ENCODE peak calls at places on chromosomes 12 and 14, in eight cellular contexts. Q is SK-N-SH; A is breast epithelium; S is DND-41; G is AG04450; R is brain microvascular endothelial cell; Z is CD4-positive, CD25-positive, alpha-beta regulatory T cell; X is HFF-Myc. I is an unnamed sample.

GRCh38 chr14:86766469-86766868 is 1226.5 kb downstream of the GALC start:
- DNase-seq in Q (no peak), A (no peak), S (no peak), G (no peak), R (no peak), Z (no peak), X (no peak), I (no peak)

GRCh38 chr12:76031081-76031413 is 529 bp downstream of the PHLDA1 start:
- DNase-seq in Q (no peak), A (no peak), S (peak), G (no peak), R (no peak), Z (peak), X (no peak), I (no peak)

GRCh38 chr14:103597623-103598372 is 31.2 kb upstream of the KLC1 start:
- DNase-seq in Q (no peak), A (no peak), S (no peak), G (peak), R (peak), Z (no peak), X (peak), I (no peak)

GRCh38 chr14:29607129-29607528 is 320.5 kb downstream of the PRKD1 start:
- DNase-seq in Q (no peak), A (no peak), S (no peak), G (no peak), R (no peak), Z (no peak), X (no peak), I (no peak)

GRCh38 chr12:68871899-68872298 is 61.1 kb downstream of the CPM start:
- DNase-seq in Q (no peak), A (no peak), S (no peak), G (no peak), R (peak), Z (peak), X (no peak), I (peak)

GRCh38 chr14:73014105-73014504 is 12.8 kb downstream of the ZFYVE1 start:
- DNase-seq in Q (no peak), A (no peak), S (no peak), G (no peak), R (no peak), Z (peak), X (no peak), I (no peak)

GRCh38 chr12:51048601-51049369 is 658 bp downstream of the LETMD1 start:
- DNase-seq in Q (peak), A (no peak), S (peak), G (no peak), R (no peak), Z (peak), X (no peak), I (peak)

GRCh38 chr12:48334807-48335206 is 15.9 kb downstream of the ZNF641 start:
- DNase-seq in Q (no peak), A (no peak), S (no peak), G (no peak), R (no peak), Z (no peak), X (no peak), I (no peak)

GRCh38 chr12:6288235-6288634 is 22.2 kb upstream of the PLEKHG6 start:
- DNase-seq in Q (no peak), A (no peak), S (no peak), G (no peak), R (peak), Z (no peak), X (no peak), I (no peak)

GRCh38 chr14:103916636-103917262 is 11.5 kb upstream of the TDRD9 start:
- DNase-seq in Q (no peak), A (no peak), S (no peak), G (no peak), R (no peak), Z (no peak), X (no peak), I (no peak)

GRCh38 chr14:76490735-76491134 is 114.8 kb downstream of the ESRRB start:
- DNase-seq in Q (no peak), A (no peak), S (no peak), G (no peak), R (no peak), Z (no peak), X (no peak), I (no peak)

GRCh38 chr14:20711275-20712069 is 22.9 kb downstream of the ANG start:
- DNase-seq in Q (no peak), A (no peak), S (no peak), G (no peak), R (no peak), Z (no peak), X (no peak), I (no peak)

GRCh38 chr14:35909675-35910074 is 83.5 kb downstream of the BRMS1L start:
- DNase-seq in Q (no peak), A (no peak), S (no peak), G (no peak), R (no peak), Z (no peak), X (no peak), I (no peak)

GRCh38 chr12:13727707-13728147 is 253.7 kb downstream of the GRIN2B start:
- DNase-seq in Q (no peak), A (no peak), S (no peak), G (no peak), R (no peak), Z (no peak), X (no peak), I (no peak)

GRCh38 chr14:97077253-97077653 is 280.1 kb downstream of the VRK1 start:
- DNase-seq in Q (peak), A (no peak), S (peak), G (no peak), R (peak), Z (peak), X (no peak), I (peak)

GRCh38 chr12:27801630-27802029 is 21.6 kb upstream of the MANSC4 start:
- DNase-seq in Q (no peak), A (no peak), S (no peak), G (no peak), R (no peak), Z (no peak), X (no peak), I (no peak)

GRCh38 chr12:49923878-49924610 is 20.3 kb upstream of the FAIM2 start:
- DNase-seq in Q (no peak), A (peak), S (no peak), G (no peak), R (no peak), Z (no peak), X (no peak), I (no peak)

GRCh38 chr12:112116232-112117060 is 7.9 kb upstream of the NAA25 start:
- DNase-seq in Q (peak), A (no peak), S (peak), G (no peak), R (peak), Z (peak), X (no peak), I (peak)

GRCh38 chr14:24238123-24238522 is 4.3 kb downstream of the TINF2 start:
- DNase-seq in Q (no peak), A (no peak), S (no peak), G (no peak), R (no peak), Z (no peak), X (no peak), I (no peak)

GRCh38 chr12:43789941-43790340 is 16.2 kb downstream of the TWF1 start:
- DNase-seq in Q (peak), A (no peak), S (no peak), G (no peak), R (no peak), Z (no peak), X (no peak), I (no peak)

GRCh38 chr12:53047221-53048032 is 2.4 kb upstream of the TNS2 start:
- DNase-seq in Q (peak), A (peak), S (peak), G (no peak), R (no peak), Z (peak), X (no peak), I (peak)

GRCh38 chr14:56202256-56202655 is 84.0 kb downstream of the PELI2 start:
- DNase-seq in Q (no peak), A (no peak), S (no peak), G (no peak), R (no peak), Z (peak), X (no peak), I (no peak)

GRCh38 chr12:64625243-64626077 is 15.2 kb downstream of the RASSF3 start:
- DNase-seq in Q (peak), A (no peak), S (no peak), G (peak), R (peak), Z (peak), X (peak), I (no peak)

GRCh38 chr12:124828264-124829007 is 35.2 kb downstream of the SCARB1 start:
- DNase-seq in Q (no peak), A (no peak), S (no peak), G (no peak), R (peak), Z (no peak), X (no peak), I (no peak)

GRCh38 chr14:77862154-77862783 is 62.4 kb downstream of the ADCK1 start:
- DNase-seq in Q (peak), A (peak), S (peak), G (peak), R (peak), Z (peak), X (peak), I (peak)

GRCh38 chr12:98939350-98939749 is 294.3 kb downstream of the APAF1 start:
- DNase-seq in Q (peak), A (no peak), S (no peak), G (no peak), R (peak), Z (peak), X (peak), I (peak)

GRCh38 chr14:101017806-101018560 is 114.5 kb upstream of the RTL1 start:
- DNase-seq in Q (no peak), A (peak), S (no peak), G (no peak), R (no peak), Z (no peak), X (no peak), I (no peak)

DNA sequence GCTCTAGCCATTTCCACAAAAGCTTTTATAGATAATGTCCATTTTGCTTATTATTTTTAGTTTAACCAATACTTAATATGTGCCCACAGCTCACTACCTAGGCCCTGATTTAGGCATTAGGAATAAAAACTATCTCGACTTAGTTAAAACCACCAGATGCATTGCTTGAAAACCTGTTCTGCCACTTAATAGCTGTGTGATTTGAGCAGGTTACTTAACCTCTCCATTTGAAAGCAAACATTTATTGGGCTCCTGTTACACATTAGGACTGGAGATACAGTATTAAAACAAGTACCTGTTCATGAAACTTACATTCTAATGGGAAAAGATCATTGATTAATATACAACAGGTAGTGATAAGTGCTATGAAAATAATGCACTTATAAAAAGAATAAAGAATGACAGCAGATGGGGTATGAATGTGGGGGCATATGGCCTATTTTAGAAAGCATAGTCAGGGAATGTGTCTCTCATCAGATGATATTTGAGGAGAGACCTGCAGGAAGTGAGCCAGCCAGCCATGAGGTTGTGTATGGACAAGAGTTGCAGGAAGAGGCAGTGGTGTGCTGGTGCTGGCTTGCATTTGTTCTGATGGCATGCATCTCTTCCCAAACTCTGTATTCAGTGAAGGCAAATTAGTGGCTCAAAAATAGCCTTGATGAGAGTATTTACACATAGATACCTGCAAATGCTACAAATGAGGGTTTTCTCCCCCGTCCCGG is 34.3 kb downstream of the NOPCHAP1 start:
- DNase-seq in Q (no peak), A (no peak), S (no peak), G (no peak), R (no peak), Z (no peak), X (no peak), I (no peak)
- H3K4me3 ChIP-seq in Q (no peak), A (no peak), S (no peak), G (no peak), R (no peak), Z (no peak), X (no peak), I (no peak)

GRCh38 chr14:63933110-63933509 is 80.3 kb downstream of the SYNE2 start:
- DNase-seq in Q (no peak), A (no peak), S (no peak), G (no peak), R (no peak), Z (peak), X (no peak), I (no peak)
- H3K4me3 ChIP-seq in Q (no peak), A (no peak), S (no peak), G (no peak), R (no peak), Z (peak), X (no peak), I (no peak)

DNA sequence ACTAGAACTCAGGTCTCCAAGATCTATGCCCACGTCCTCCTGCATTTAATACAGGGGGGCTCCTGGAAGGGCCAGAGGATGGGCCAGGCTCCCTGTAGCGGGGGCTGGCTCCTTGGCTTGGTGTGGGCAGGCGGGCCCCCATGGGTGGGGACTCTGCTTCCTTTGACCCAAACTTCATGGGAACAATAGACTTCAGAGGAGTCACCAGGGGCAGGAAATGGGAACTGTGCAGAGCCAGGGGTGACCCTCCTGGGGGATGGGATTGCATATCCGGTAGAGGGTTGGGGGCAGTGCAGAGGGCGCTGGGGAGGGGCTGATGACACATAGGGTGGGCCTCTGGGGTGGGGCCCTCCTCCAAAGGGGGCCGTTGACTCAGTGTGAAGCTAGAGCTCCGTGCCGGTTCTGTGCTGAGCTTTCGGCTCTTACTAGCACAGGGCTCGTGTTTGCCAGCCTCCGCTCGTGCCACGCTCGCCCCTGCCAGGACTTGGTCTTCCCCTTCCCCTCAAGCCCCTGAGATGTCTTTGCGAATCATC is 4.6 kb downstream of the TEAD4 start:
- DNase-seq in Q (no peak), A (no peak), S (no peak), G (no peak), R (peak), Z (no peak), X (no peak), I (no peak)
- H3K4me3 ChIP-seq in Q (no peak), A (no peak), S (no peak), G (peak), R (peak), Z (no peak), X (no peak), I (no peak)

GRCh38 chr12:47319746-47320145 is 240.0 kb upstream of the AMIGO2 start:
- DNase-seq in Q (no peak), A (no peak), S (no peak), G (no peak), R (no peak), Z (no peak), X (no peak), I (no peak)

GRCh38 chr12:47316609-47317049 is 236.9 kb upstream of the AMIGO2 start:
- DNase-seq in Q (no peak), A (no peak), S (no peak), G (no peak), R (no peak), Z (no peak), X (no peak), I (no peak)

GRCh38 chr12:47321436-47321835 is 241.7 kb upstream of the AMIGO2 start:
- DNase-seq in Q (no peak), A (no peak), S (no peak), G (no peak), R (no peak), Z (no peak), X (no peak), I (no peak)

GRCh38 chr12:47318963-47319362 is 239.2 kb upstream of the AMIGO2 start:
- DNase-seq in Q (no peak), A (no peak), S (peak), G (no peak), R (no peak), Z (no peak), X (no peak), I (no peak)

GRCh38 chr12:47317182-47317915 is 237.6 kb upstream of the AMIGO2 start:
- DNase-seq in Q (no peak), A (no peak), S (no peak), G (no peak), R (no peak), Z (no peak), X (no peak), I (no peak)
- H3K4me3 ChIP-seq in Q (no peak), A (no peak), S (no peak), G (no peak), R (no peak), Z (peak), X (no peak), I (no peak)

DNA sequence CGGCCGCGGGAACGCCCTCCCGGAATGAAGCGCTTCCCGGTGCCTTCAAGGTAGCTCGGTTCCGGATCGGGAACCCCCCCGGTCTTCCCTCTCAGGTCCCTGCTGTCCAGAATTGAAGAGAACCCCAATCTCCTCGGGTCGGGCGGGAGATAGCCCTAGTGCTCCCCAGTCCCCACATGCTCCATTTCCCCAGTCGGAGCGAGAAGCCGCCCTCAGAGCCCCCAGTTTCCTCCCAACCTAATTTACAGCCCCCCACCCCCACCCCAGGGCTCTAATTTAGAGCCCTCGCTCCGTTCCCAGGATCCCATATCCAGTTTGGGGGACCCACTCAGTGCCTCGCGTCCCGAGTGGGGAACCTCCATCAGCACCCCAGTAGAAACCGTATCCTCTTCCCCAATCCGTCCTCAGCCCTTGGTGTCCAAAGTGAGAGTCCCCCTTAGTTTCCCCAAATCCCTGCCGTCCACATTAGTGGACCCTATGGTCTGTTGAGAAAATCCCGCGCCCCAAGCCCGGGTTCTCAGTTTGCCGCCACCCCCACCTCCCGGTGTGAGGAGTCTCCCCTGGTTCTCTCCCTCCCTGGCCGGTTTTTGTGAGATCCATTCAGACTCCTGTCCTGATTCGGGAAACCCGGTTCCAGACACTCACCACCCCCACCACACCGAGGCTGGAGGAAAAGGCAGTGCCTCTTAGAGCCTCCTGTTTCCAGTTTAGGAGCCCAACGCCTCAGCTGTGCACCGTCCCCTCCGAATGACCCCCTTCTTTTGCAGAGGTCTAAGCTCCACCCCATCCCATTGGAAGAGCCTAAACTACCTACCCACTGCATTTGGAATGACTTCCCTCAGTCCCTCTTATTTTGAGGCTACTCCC is 745 bp upstream of the MSI1 start:
- DNase-seq in Q (no peak), A (no peak), S (no peak), G (no peak), R (no peak), Z (no peak), X (no peak), I (no peak)
- H3K4me3 ChIP-seq in Q (peak), A (peak), S (no peak), G (no peak), R (peak), Z (no peak), X (peak), I (no peak)

GRCh38 chr12:131784909-131785762 is 43.1 kb upstream of the MMP17 start:
- DNase-seq in Q (no peak), A (no peak), S (no peak), G (no peak), R (peak), Z (no peak), X (no peak), I (no peak)
- H3K4me3 ChIP-seq in Q (no peak), A (no peak), S (no peak), G (no peak), R (peak), Z (no peak), X (no peak), I (no peak)

GRCh38 chr12:108037960-108038359 is 91.1 kb upstream of the WSCD2 start:
- DNase-seq in Q (no peak), A (no peak), S (no peak), G (no peak), R (no peak), Z (no peak), X (no peak), I (no peak)

GRCh38 chr12:108029081-108029790 is 99.9 kb upstream of the WSCD2 start:
- DNase-seq in Q (no peak), A (no peak), S (no peak), G (no peak), R (no peak), Z (no peak), X (no peak), I (no peak)

GRCh38 chr12:108035372-108035771 is 93.7 kb upstream of the WSCD2 start:
- DNase-seq in Q (no peak), A (no peak), S (no peak), G (no peak), R (no peak), Z (no peak), X (no peak), I (no peak)

GRCh38 chr12:108033091-108033490 is 96.0 kb upstream of the WSCD2 start:
- DNase-seq in Q (no peak), A (no peak), S (no peak), G (no peak), R (no peak), Z (no peak), X (no peak), I (no peak)
- H3K4me3 ChIP-seq in Q (no peak), A (no peak), S (no peak), G (no peak), R (no peak), Z (no peak), X (no peak), I (no peak)

I was measured in Jurkat, Clone E6-1.